ENCODE peak calls at places on chromosomes 3 and 15, in four cellular contexts. One of them, this sample, is unnamed.

GRCh38 chr3:44682182-44682896 is 30.1 kb upstream of the ZNF502 start:
- DNase-seq in Calu3: no peak
- DNase-seq in OCI-LY7: no peak
- DNase-seq in GM13977: no peak
- DNase-seq in this sample: no peak

GRCh38 chr15:32825219-32825618 is 107.4 kb downstream of the GREM1 start:
- DNase-seq in OCI-LY7: no peak
- DNase-seq in Calu3: no peak
- DNase-seq in GM13977: no peak
- DNase-seq in this sample: no peak

GRCh38 chr3:120855665-120856437 is 52.2 kb upstream of the STXBP5L start:
- DNase-seq in GM13977: no peak
- DNase-seq in Calu3: no peak
- DNase-seq in OCI-LY7: no peak
- DNase-seq in this sample: no peak

GRCh38 chr3:170690133-170690981 is 104.5 kb upstream of the SLC7A14 start:
- DNase-seq in Calu3: peak; percentile 87
- DNase-seq in OCI-LY7: peak; percentile 52
- DNase-seq in GM13977: peak; percentile 41
- DNase-seq in this sample: no peak

GRCh38 chr3:46395210-46395661 is 11.6 kb downstream of the CCR5AS start:
- DNase-seq in GM13977: no peak
- DNase-seq in OCI-LY7: no peak
- DNase-seq in Calu3: no peak
- DNase-seq in this sample: no peak

GRCh38 chr3:96813820-96814580 is 394 bp upstream of the EPHA6 start:
- DNase-seq in GM13977: peak; percentile 47
- DNase-seq in OCI-LY7: no peak
- DNase-seq in Calu3: peak; percentile 64
- DNase-seq in this sample: no peak

GRCh38 chr3:145692751-145693150 is 468.2 kb downstream of the PLOD2 start:
- DNase-seq in Calu3: no peak
- DNase-seq in GM13977: no peak
- DNase-seq in OCI-LY7: no peak
- DNase-seq in this sample: no peak

GRCh38 chr3:165518346-165518745 is 318.9 kb downstream of the BCHE start:
- DNase-seq in GM13977: no peak
- DNase-seq in OCI-LY7: no peak
- DNase-seq in Calu3: no peak
- DNase-seq in this sample: no peak

GRCh38 chr3:195877136-195877715 is 31.1 kb downstream of the TNK2 start:
- DNase-seq in Calu3: peak; percentile 36
- DNase-seq in OCI-LY7: no peak
- DNase-seq in GM13977: no peak
- DNase-seq in this sample: no peak

GRCh38 chr15:26037369-26037768 is 174.2 kb upstream of the ATP10A start:
- DNase-seq in GM13977: no peak
- DNase-seq in OCI-LY7: no peak
- DNase-seq in Calu3: no peak
- DNase-seq in this sample: no peak

GRCh38 chr3:105809204-105809893 is 59.5 kb downstream of the CBLB start:
- DNase-seq in Calu3: no peak
- DNase-seq in OCI-LY7: no peak
- DNase-seq in GM13977: no peak
- DNase-seq in this sample: no peak

GRCh38 chr3:195125646-195126045 is 145.3 kb downstream of the XXYLT1 start:
- DNase-seq in GM13977: no peak
- DNase-seq in OCI-LY7: no peak
- DNase-seq in Calu3: no peak
- DNase-seq in this sample: no peak

GRCh38 chr3:94171954-94172353 is 109.1 kb downstream of the NSUN3 start:
- DNase-seq in OCI-LY7: no peak
- DNase-seq in Calu3: no peak
- DNase-seq in GM13977: no peak
- DNase-seq in this sample: no peak

GRCh38 chr3:149603126-149604074 is 54.4 kb downstream of the WWTR1 start:
- DNase-seq in GM13977: no peak
- DNase-seq in OCI-LY7: no peak
- DNase-seq in Calu3: peak; percentile 78
- DNase-seq in this sample: no peak

This sample was measured in NK-92 treated with Interleukin-12 subunit alpha and Interleukin-12 subunit beta, amount 100 ng/mL, for 24 hours.